ENCODE peak calls at places on chromosomes 13 and 19, in four cellular contexts. K is nucleus accumbens, Q is body of pancreas, G is NCI-H1105 treated with DMSO at 0.1 percent for 48 hours. L is an unnamed sample.

GRCh38 chr13:96141032-96141431 is 51.1 kb downstream of the HS6ST3 start:
- DNase-seq in K (no peak), Q (no peak), G (no peak), L (no peak)

GRCh38 chr13:113816248-113816924 is 47.5 kb downstream of the GAS6 start:
- DNase-seq in K (no peak), Q (no peak), G (no peak), L (no peak)

GRCh38 chr19:39038098-39038497 is 5.7 kb upstream of the FBXO27 start:
- DNase-seq in K (peak), Q (peak), G (peak), L (peak)

GRCh38 chr19:46959962-46960556 is 59.6 kb upstream of the NPAS1 start:
- DNase-seq in K (no peak), Q (no peak), G (no peak), L (no peak)

GRCh38 chr19:2782357-2782935 is 627 bp downstream of the SGTA start:
- DNase-seq in K (no peak), Q (no peak), G (no peak), L (no peak)

GRCh38 chr19:33398361-33399060 is 25.0 kb downstream of the CEBPG start:
- DNase-seq in K (no peak), Q (no peak), G (no peak), L (no peak)

GRCh38 chr19:45200614-45201013 is 22.0 kb downstream of the BLOC1S3 start:
- DNase-seq in K (peak), Q (peak), G (no peak), L (peak)

GRCh38 chr19:36149673-36150406 is 2.4 kb downstream of the COX7A1 start:
- DNase-seq in K (no peak), Q (no peak), G (no peak), L (no peak)

GRCh38 chr13:106275441-106276032 is 259.9 kb downstream of the EFNB2 start:
- DNase-seq in K (no peak), Q (no peak), G (no peak), L (no peak)

GRCh38 chr19:18737337-18737953 is 53.7 kb downstream of the COMP start:
- DNase-seq in K (no peak), Q (no peak), G (no peak), L (no peak)

GRCh38 chr13:88246239-88246638 is 575.1 kb downstream of the SLITRK5 start:
- DNase-seq in K (no peak), Q (no peak), G (peak), L (no peak)

GRCh38 chr19:3778899-3779723 is 7.1 kb downstream of the MATK start:
- DNase-seq in K (no peak), Q (no peak), G (no peak), L (no peak)

GRCh38 chr19:16581145-16581970 is 9.1 kb upstream of the SLC35E1 start:
- DNase-seq in K (no peak), Q (peak), G (no peak), L (no peak)

GRCh38 chr13:112781881-112782361 is 92.1 kb downstream of the ATP11A start:
- DNase-seq in K (peak), Q (no peak), G (peak), L (no peak)

GRCh38 chr19:41172297-41173164 is 20.5 kb upstream of the CYP2S1 start:
- DNase-seq in K (no peak), Q (no peak), G (no peak), L (no peak)

GRCh38 chr13:43804461-43805070 is 17.8 kb upstream of the ENOX1 start:
- DNase-seq in K (no peak), Q (no peak), G (peak), L (peak)

GRCh38 chr19:47781590-47782318 is 3.3 kb downstream of the SELENOW start:
- DNase-seq in K (peak), Q (no peak), G (no peak), L (peak)

GRCh38 chr19:18433039-18433691 is 4.8 kb downstream of the ISYNA1 start:
- DNase-seq in K (peak), Q (no peak), G (peak), L (no peak)

GRCh38 chr13:99433543-99434075 is 67.7 kb upstream of the TM9SF2 start:
- DNase-seq in K (no peak), Q (no peak), G (no peak), L (no peak)